ENCODE peak calls at places on chromosomes 3 and 15, in ten cellular contexts. E is uterus, H is endothelial cell, B is progenitor cell of endocrine pancreas, L is lower lobe of right lung, G is astrocyte of the spinal cord, I is OCI-LY7, D is heart left ventricle, U is A549, S is WTC11. T is an unnamed sample.
A peak's percentile ranks its signal among the peaks of the same experiment; 100 is the strongest.

GRCh38 chr3:39065197-39065596 is 13.4 kb downstream of the WDR48 start:
- DNase-seq in E (no peak), H (peak; percentile 50), B (no peak), L (no peak), G (peak; percentile 49), I (peak; percentile 81), D (no peak), U (peak; percentile 35), S (peak; percentile 51), T (peak; percentile 33)

GRCh38 chr3:76656531-76657070 is 383.3 kb upstream of the ROBO2 start:
- DNase-seq in E (no peak), H (no peak), B (no peak), L (no peak), G (no peak), I (no peak), D (no peak), U (no peak), S (no peak), T (no peak)

GRCh38 chr3:50609071-50609742 is 2.4 kb downstream of the CISH start:
- DNase-seq in E (no peak), H (no peak), B (no peak), L (no peak), G (no peak), I (no peak), D (no peak), U (no peak), S (no peak), T (no peak)

GRCh38 chr3:29901097-29901496 is 620.2 kb downstream of the RBMS3 start:
- DNase-seq in E (no peak), H (no peak), B (no peak), L (no peak), G (no peak), I (no peak), D (no peak), U (no peak), S (no peak), T (no peak)

GRCh38 chr15:88658972-88659931 is 20.4 kb downstream of the ISG20 start:
- DNase-seq in E (no peak), H (no peak), B (no peak), L (no peak), G (peak; percentile 65), I (no peak), D (no peak), U (no peak), S (no peak), T (no peak)

GRCh38 chr3:152269423-152270144 is 855 bp downstream of the MBNL1 start:
- DNase-seq in E (peak; percentile 71), H (no peak), B (no peak), L (peak; percentile 42), G (peak; percentile 93), I (peak; percentile 67), D (peak; percentile 68), U (peak; percentile 18), S (no peak), T (no peak)

GRCh38 chr3:36814071-36814717 is 49.8 kb upstream of the DCLK3 start:
- DNase-seq in E (no peak), H (no peak), B (no peak), L (no peak), G (no peak), I (no peak), D (no peak), U (no peak), S (no peak), T (no peak)

GRCh38 chr15:39976291-39977274 is 42.7 kb downstream of the EIF2AK4 start:
- DNase-seq in E (peak; percentile 45), H (peak; percentile 25), B (peak; percentile 10), L (peak; percentile 59), G (peak; percentile 64), I (peak; percentile 79), D (peak; percentile 73), U (no peak), S (peak; percentile 60), T (peak; percentile 74)

GRCh38 chr3:131250466-131250865 is 131.1 kb upstream of the NUDT16 start:
- DNase-seq in E (no peak), H (no peak), B (no peak), L (no peak), G (no peak), I (no peak), D (no peak), U (no peak), S (no peak), T (no peak)

GRCh38 chr15:59339252-59339672 is 33.4 kb downstream of the MYO1E start:
- DNase-seq in E (no peak), H (no peak), B (no peak), L (no peak), G (peak; percentile 52), I (no peak), D (no peak), U (no peak), S (no peak), T (no peak)

GRCh38 chr3:50654196-50654595 is 20.5 kb upstream of the DOCK3 start:
- DNase-seq in E (no peak), H (no peak), B (no peak), L (no peak), G (no peak), I (no peak), D (no peak), U (no peak), S (no peak), T (no peak)

GRCh38 chr15:76912430-76912829 is 7.3 kb upstream of the SCAPER start:
- DNase-seq in E (no peak), H (no peak), B (no peak), L (no peak), G (no peak), I (no peak), D (no peak), U (no peak), S (no peak), T (no peak)

DNA sequence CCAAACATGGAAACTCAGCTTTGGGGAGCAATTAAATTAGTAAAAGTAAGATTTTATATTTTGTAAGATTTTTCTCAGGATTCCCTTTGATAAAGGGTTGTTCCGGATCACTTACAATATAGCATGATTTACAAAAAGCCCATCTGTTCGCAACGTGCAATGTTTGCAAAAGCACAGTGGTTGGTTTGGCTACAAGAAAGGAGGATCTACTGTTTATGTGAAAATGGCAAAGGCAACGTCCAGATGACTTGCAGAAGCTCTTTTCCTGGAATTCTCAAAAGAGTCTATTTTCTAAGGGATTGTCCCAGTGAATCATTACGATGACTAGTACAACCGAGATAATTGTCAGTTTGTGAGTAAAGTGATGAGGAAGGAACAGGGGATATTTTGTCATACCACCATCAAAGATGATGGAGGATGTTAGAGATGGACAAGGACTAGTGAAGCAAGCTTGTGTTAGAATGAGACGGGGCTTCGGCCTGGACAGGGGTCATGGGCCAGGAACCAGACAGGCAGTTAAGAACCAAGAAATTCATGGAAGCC is 71.6 kb downstream of the CRYGS start:
- DNase-seq in E (no peak), H (no peak), B (no peak), L (no peak), G (no peak), I (no peak), D (no peak), U (no peak), S (no peak), T (no peak)
- TF ChIP-seq CTCF in E (no peak), H (no peak), B (no peak), L (no peak), G (no peak), I (no peak), D (no peak), U (no peak), S (no peak), T (no peak)

DNA sequence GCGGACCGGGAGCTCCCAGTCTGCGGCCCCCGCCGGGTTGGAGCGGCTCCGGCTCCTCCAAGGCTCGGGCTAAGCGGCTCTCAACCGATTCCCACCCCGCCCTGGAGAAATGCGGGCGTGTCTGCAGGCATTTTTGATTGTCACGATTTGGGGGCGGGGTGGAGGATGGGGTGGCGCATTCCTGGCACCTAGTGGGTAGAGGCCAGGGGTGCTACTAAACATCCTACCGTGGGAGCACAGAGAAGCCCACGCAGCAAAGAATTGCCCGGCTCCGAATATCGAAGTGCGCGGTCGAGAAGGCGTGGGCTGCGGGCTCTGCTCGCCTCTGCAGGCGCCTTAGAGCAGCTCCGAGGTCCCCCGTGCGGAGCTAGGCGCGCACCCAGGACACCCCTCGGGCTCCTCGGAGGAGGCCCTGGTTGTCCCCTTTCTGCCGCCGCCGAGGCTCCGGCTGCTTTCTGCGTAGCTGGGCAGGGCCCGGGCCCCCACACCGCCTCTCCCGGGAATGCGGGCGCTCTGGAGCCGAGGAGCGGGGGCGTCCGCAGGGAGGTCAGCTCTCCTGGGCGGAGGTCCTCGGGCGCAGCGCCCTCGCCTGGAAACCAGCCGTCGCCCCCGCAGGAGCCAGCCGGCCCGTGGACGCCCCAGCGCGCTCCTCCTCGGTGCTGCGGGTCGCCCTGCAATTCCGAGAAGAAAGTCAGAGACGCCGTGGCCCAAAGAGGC is 16.5 kb upstream of the LAMP3 start:
- DNase-seq in E (peak; percentile 35), H (peak; percentile 56), B (peak; percentile 46), L (peak; percentile 88), G (peak; percentile 35), I (no peak), D (peak; percentile 35), U (peak; percentile 36), S (peak; percentile 76), T (peak; percentile 61)
- TF ChIP-seq CTCF in E (no peak), H (no peak), B (peak; percentile 54), L (peak; percentile 22), G (peak; percentile 24), I (no peak), D (no peak), U (peak; percentile 21), S (no peak), T (no peak)

DNA sequence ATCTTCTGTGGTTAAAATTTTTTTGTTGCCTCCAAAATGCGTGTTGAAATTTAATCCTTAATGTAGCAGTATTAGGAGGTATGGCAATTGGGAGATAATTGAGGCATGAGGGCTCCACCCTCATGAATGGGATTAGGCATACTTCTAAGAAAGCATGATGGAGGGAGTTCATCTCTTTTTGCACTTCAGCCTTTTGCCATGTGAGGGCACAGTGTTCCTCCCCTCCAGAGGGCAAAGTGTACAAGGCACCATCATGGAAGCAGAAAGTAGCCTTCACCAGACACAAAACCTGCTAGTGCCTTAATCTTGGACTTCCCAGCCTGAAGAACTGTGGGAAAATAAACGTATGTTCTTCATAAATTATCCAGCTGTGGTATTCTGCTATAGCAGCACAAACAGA is 429.5 kb downstream of the ZIC1 start:
- DNase-seq in E (no peak), H (no peak), B (no peak), L (no peak), G (no peak), I (no peak), D (no peak), U (no peak), S (no peak), T (no peak)
- TF ChIP-seq CTCF in E (no peak), H (no peak), B (no peak), L (no peak), G (peak; percentile 18), I (peak; percentile 18), D (no peak), U (no peak), S (no peak), T (no peak)

GRCh38 chr3:149999421-149999820 is 28.7 kb upstream of the PFN2 start:
- DNase-seq in E (no peak), H (no peak), B (no peak), L (no peak), G (no peak), I (no peak), D (no peak), U (no peak), S (no peak), T (no peak)

GRCh38 chr3:149998946-149999345 is 28.3 kb upstream of the PFN2 start:
- DNase-seq in E (no peak), H (no peak), B (no peak), L (no peak), G (no peak), I (no peak), D (no peak), U (no peak), S (no peak), T (no peak)

GRCh38 chr3:150005243-150006102 is 34.8 kb upstream of the PFN2 start:
- DNase-seq in E (no peak), H (no peak), B (no peak), L (no peak), G (peak; percentile 34), I (no peak), D (no peak), U (no peak), S (no peak), T (no peak)

GRCh38 chr3:150000631-150001030 is 29.9 kb upstream of the PFN2 start:
- DNase-seq in E (no peak), H (no peak), B (no peak), L (no peak), G (no peak), I (no peak), D (no peak), U (no peak), S (no peak), T (no peak)
- TF ChIP-seq CTCF in E (no peak), H (no peak), B (no peak), L (no peak), G (no peak), I (no peak), D (no peak), U (no peak), S (no peak), T (no peak)

T was measured in glutamatergic neuron.